ENCODE peak calls at places on chromosomes 3 and 15, in ten cellular contexts. P is heart right ventricle; K is cardiac muscle cell; Q is fibroblast of the aortic adventitia; J is pancreas; B is T-helper 2 cell treated with Interferon-gamma antibody and Interleukin-4, amounts not matched to agents 5 μg/mL and 100 μg/mL, for 36 hours; Z is Kasumi-1; M is AG20443; H is glutamatergic neuron; I is NCI-H2107. U is an unnamed sample.

GRCh38 chr15:95497681-95498080 is 832.8 kb upstream of the NR2F2 start:
- DNase-seq in I (no peak), J (no peak), P (no peak), Z (no peak), M (no peak), Q (no peak), B (no peak), K (no peak), H (no peak), U (no peak)

GRCh38 chr15:58549013-58549779 is 117.4 kb downstream of the LIPC start:
- DNase-seq in Z (no peak), I (no peak), H (no peak), B (no peak), K (peak), Q (peak), P (no peak), M (no peak), J (no peak), U (peak)

GRCh38 chr3:6438031-6438430 is 422.9 kb upstream of the GRM7 start:
- DNase-seq in H (no peak), Z (no peak), P (no peak), K (no peak), J (no peak), I (no peak), M (no peak), Q (no peak), B (no peak), U (no peak)

GRCh38 chr3:169641167-169641566 is 22.3 kb downstream of the MECOM start:
- DNase-seq in P (no peak), Z (no peak), Q (no peak), H (no peak), M (no peak), K (no peak), B (no peak), I (no peak), J (no peak), U (no peak)

GRCh38 chr15:100336061-100336460 is 5.7 kb downstream of the ADAMTS17 start:
- DNase-seq in P (no peak), J (no peak), Z (no peak), K (no peak), I (no peak), B (no peak), M (no peak), Q (no peak), H (no peak), U (no peak)

GRCh38 chr15:47135279-47135678 is 582.0 kb upstream of the SEMA6D start:
- DNase-seq in K (no peak), M (no peak), Q (no peak), H (no peak), J (no peak), Z (no peak), B (no peak), P (no peak), I (no peak), U (no peak)

GRCh38 chr3:37129871-37130270 is 44.5 kb downstream of the LRRFIP2 start:
- DNase-seq in H (no peak), P (no peak), Q (no peak), K (no peak), M (no peak), I (no peak), Z (no peak), J (no peak), B (peak), U (no peak)

GRCh38 chr15:73387507-73388255 is 18.9 kb upstream of the HCN4 start:
- DNase-seq in Z (no peak), M (no peak), K (peak), J (no peak), Q (peak), H (no peak), P (no peak), B (no peak), I (no peak), U (no peak)

GRCh38 chr15:92930776-92931175 is 30.7 kb downstream of the CHD2 start:
- DNase-seq in M (peak), P (no peak), Z (no peak), I (no peak), H (no peak), B (no peak), J (no peak), Q (peak), K (peak), U (no peak)